ENCODE peak calls at places on chromosomes 5 and 9, in nine cellular contexts. G is cardiac fibroblast; D is HCT116; Y is AG04449; W is pancreas; C is effector memory CD4-positive, alpha-beta T cell; P is fibroblast of lung; S is astrocyte of the spinal cord; T is OCI-LY7. H is an unnamed sample.

GRCh38 chr5:41641621-41642020 is 131.2 kb upstream of the PLCXD3 start:
- DNase-seq in D (no peak), C (no peak), G (peak; percentile 59), Y (no peak), S (peak; percentile 15), P (peak; percentile 5), T (no peak), W (no peak), H (no peak)

GRCh38 chr9:91157891-91158660 is 203.6 kb downstream of the AUH start:
- DNase-seq in P (no peak), C (no peak), G (no peak), Y (no peak), S (no peak), D (no peak), T (no peak), W (no peak), H (no peak)

GRCh38 chr5:120464627-120465280 is 654 bp downstream of the PRR16 start:
- DNase-seq in S (peak; percentile 63), T (no peak), D (no peak), Y (no peak), G (peak; percentile 68), W (peak; percentile 13), C (no peak), P (peak; percentile 65), H (no peak)

GRCh38 chr5:150674376-150674821 is 13.3 kb downstream of the MYOZ3 start:
- DNase-seq in P (no peak), D (no peak), W (no peak), G (peak; percentile 20), C (no peak), T (no peak), Y (no peak), S (no peak), H (no peak)

GRCh38 chr9:19533373-19533772 is 124.6 kb downstream of the ACER2 start:
- DNase-seq in Y (no peak), C (no peak), P (peak; percentile 37), W (no peak), T (no peak), D (no peak), S (no peak), G (peak; percentile 82), H (no peak)

GRCh38 chr9:68577778-68578591 is 37.3 kb upstream of the TMEM252 start:
- DNase-seq in W (no peak), P (no peak), S (no peak), T (peak; percentile 82), D (no peak), G (no peak), C (no peak), Y (no peak), H (no peak)

GRCh38 chr5:134656690-134657089 is 8.1 kb downstream of the SEC24A start:
- DNase-seq in Y (no peak), P (no peak), S (no peak), D (no peak), C (no peak), T (no peak), W (no peak), G (no peak), H (no peak)

GRCh38 chr5:135221696-135222095 is 177.3 kb downstream of the MACROH2A1 start:
- DNase-seq in D (no peak), G (no peak), C (no peak), Y (no peak), S (no peak), T (no peak), P (no peak), W (no peak), H (no peak)

GRCh38 chr5:55603947-55604346 is 69.2 kb upstream of the PLPP1 start:
- DNase-seq in C (no peak), D (no peak), S (peak; percentile 43), W (no peak), P (peak; percentile 75), T (peak; percentile 9), G (peak; percentile 75), Y (no peak), H (no peak)

GRCh38 chr9:113446323-113446740 is 17.2 kb upstream of the RGS3 start:
- DNase-seq in C (no peak), S (peak; percentile 69), Y (no peak), P (peak; percentile 31), W (no peak), T (peak; percentile 68), D (peak; percentile 31), G (peak; percentile 73), H (no peak)

GRCh38 chr5:173035904-173036707 is 20.0 kb upstream of the CREBRF start:
- DNase-seq in T (peak; percentile 45), G (no peak), P (no peak), C (no peak), S (no peak), D (no peak), Y (no peak), W (no peak), H (no peak)

GRCh38 chr5:73437126-73438047 is 11.2 kb downstream of the FOXD1 start:
- DNase-seq in S (peak; percentile 91), P (peak; percentile 86), W (no peak), Y (no peak), C (no peak), T (no peak), G (no peak), D (peak; percentile 48), H (no peak)
- H3K4me3 ChIP-seq in S (peak overlapping the region; percentile 27), P (no peak overlapping the region), W (peak overlapping the region; percentile 14), Y (peak overlapping the region; percentile 55), C (peak overlapping the region; percentile 27), T (no peak overlapping the region), G (no peak overlapping the region), D (peak overlapping the region; percentile 55), H (peak overlapping the region; percentile 24)

GRCh38 chr5:168198359-168198758 is 93.1 kb upstream of the WWC1 start:
- DNase-seq in C (no peak), P (no peak), S (no peak), G (no peak), T (no peak), W (no peak), Y (no peak), D (no peak), H (no peak)
- H3K4me3 ChIP-seq in C (no peak overlapping the region), P (no peak overlapping the region), S (no peak overlapping the region), G (no peak overlapping the region), T (no peak overlapping the region), W (no peak overlapping the region), Y (no peak overlapping the region), D (no peak overlapping the region), H (no peak overlapping the region)

GRCh38 chr9:121498487-121499176 is 1.0 kb downstream of the GGTA1 start:
- DNase-seq in S (peak; percentile 21), D (no peak), W (no peak), Y (no peak), G (peak; percentile 69), T (peak; percentile 13), P (peak; percentile 8), C (no peak), H (peak; percentile 8)
- H3K4me3 ChIP-seq in S (no peak overlapping the region), D (peak overlapping the region; percentile 72), W (peak overlapping the region; percentile 38), Y (peak overlapping the region; percentile 45), G (peak overlapping the region; percentile 51), T (no peak overlapping the region), P (peak overlapping the region; percentile 37), C (peak overlapping the region; percentile 17), H (peak overlapping the region; percentile 49)

GRCh38 chr5:98839469-98840383 is 66.3 kb downstream of the RGMB start:
- DNase-seq in C (no peak), Y (no peak), T (peak; percentile 9), D (no peak), P (peak; percentile 20), S (no peak), W (no peak), G (peak; percentile 32), H (no peak)
- H3K4me3 ChIP-seq in C (no peak overlapping the region), Y (no peak overlapping the region), T (no peak overlapping the region), D (no peak overlapping the region), P (no peak overlapping the region), S (peak overlapping the region; percentile 12), W (no peak overlapping the region), G (peak overlapping the region; percentile 19), H (no peak overlapping the region)

GRCh38 chr9:93204470-93205043 is 20.6 kb downstream of the WNK2 start:
- DNase-seq in S (no peak), G (no peak), D (no peak), T (no peak), W (no peak), Y (no peak), C (no peak), P (no peak), H (no peak)

GRCh38 chr9:93206576-93207155 is 22.7 kb downstream of the WNK2 start:
- DNase-seq in Y (no peak), C (no peak), W (no peak), G (no peak), T (no peak), S (no peak), P (no peak), D (no peak), H (no peak)

GRCh38 chr9:93203713-93204469 is 20.0 kb downstream of the WNK2 start:
- DNase-seq in T (no peak), C (no peak), D (no peak), Y (no peak), P (no peak), G (no peak), S (no peak), W (no peak), H (no peak)

GRCh38 chr9:93205896-93206575 is 22.1 kb downstream of the WNK2 start:
- DNase-seq in T (no peak), D (no peak), S (no peak), G (no peak), P (no peak), W (no peak), C (no peak), Y (no peak), H (no peak)

GRCh38 chr9:93205045-93205768 is 21.3 kb downstream of the WNK2 start:
- DNase-seq in D (no peak), S (no peak), P (peak; percentile 21), G (peak; percentile 68), T (peak; percentile 44), W (no peak), C (no peak), Y (no peak), H (no peak)
- H3K4me3 ChIP-seq in D (no peak overlapping the region), S (no peak overlapping the region), P (no peak overlapping the region), G (no peak overlapping the region), T (no peak overlapping the region), W (no peak overlapping the region), C (no peak overlapping the region), Y (no peak overlapping the region), H (no peak overlapping the region)

DNA sequence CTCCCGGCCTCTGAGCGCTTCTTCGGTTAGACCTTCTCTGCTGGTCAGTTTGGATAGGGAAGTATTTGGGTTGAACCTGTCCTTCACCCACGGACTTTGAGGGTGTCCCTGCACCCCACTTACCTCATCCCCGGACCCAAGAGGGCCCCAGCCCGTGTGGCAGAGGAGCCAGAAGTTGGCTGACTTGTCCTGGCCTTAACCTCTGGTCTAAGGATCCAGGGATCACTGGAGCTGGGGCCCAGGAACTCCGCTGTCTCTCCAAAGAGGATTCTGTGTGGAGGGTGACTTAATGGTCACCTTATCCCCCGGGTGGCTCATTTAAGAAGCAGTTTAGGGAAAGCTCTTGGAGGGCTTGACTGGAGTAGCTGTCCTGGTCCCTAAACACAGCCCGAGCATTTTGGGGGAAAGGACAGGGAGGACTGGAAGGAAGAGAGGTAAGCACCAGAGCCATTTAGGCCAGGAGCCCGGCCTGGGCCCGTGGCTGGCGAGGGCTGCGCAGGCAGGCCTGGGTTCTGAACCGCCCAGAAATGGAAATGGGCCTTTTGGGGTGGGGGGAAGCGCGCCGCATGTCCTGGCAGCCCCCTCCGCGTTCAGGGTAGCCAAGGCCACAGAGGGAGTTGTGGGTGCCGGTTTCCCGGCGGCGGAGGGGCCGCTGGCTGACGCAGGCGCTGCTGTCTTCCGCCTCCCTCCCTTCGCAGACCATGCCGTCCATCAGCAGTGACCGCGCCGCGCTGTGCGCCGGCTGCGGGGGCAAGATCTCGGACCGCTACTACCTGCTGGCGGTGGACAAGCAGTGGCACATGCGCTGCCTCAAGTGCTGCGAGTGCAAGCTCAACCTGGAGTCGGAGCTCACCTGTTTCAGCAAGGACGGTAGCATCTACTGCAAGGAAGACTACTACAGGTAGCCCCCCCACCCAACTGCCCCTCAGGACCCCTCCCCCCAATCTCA is 2.0 kb downstream of the LHX2 start:
- DNase-seq in P (no peak), G (no peak), C (no peak), Y (no peak), W (no peak), T (no peak), S (no peak), D (no peak), H (no peak)
- H3K4me3 ChIP-seq in P (no peak overlapping the region), G (no peak overlapping the region), C (no peak overlapping the region), Y (no peak overlapping the region), W (no peak overlapping the region), T (no peak overlapping the region), S (no peak overlapping the region), D (no peak overlapping the region), H (no peak overlapping the region)